ENCODE peak calls at places on chromosomes 6 and 20, in six cellular contexts. V is left cardiac atrium; E is RWPE2; O is body of pancreas; K is activated CD4-positive, alpha-beta T cell treated with anti-CD3 and anti-CD28 coated beads for 36 hours; Y is stimulated activated naive CD8-positive, alpha-beta T cell treated with anti-CD3 and anti-CD28 coated beads, Interleukin-15, Interleukin-2, amounts not matched to agents 100 U/mL and 50 U/mL, for 24 hours. M is an unnamed sample.

GRCh38 chr20:45100563-45101245 is at the start of gene KCNS1:
- ATAC-seq in O (peak), K (no peak), Y (no peak), V (peak), E (no peak), M (peak)

GRCh38 chr6:2351807-2352431 is 106.5 kb upstream of the GMDS start:
- ATAC-seq in Y (no peak), E (no peak), K (no peak), O (no peak), V (no peak), M (no peak)

GRCh38 chr20:32978009-32978335 is 26.3 kb downstream of the SUN5 start:
- ATAC-seq in O (no peak), K (no peak), Y (no peak), V (no peak), E (no peak), M (no peak)

GRCh38 chr6:152062476-152062875 is 255.0 kb downstream of the ESR1 start:
- ATAC-seq in K (no peak), V (no peak), Y (no peak), O (no peak), E (no peak), M (no peak)

GRCh38 chr6:155455766-155456165 is at the start of gene NOX3:
- ATAC-seq in E (no peak), K (no peak), Y (no peak), V (no peak), O (no peak), M (no peak)

GRCh38 chr6:11727995-11728961 is 50.3 kb downstream of the ADTRP start:
- ATAC-seq in K (peak), Y (peak), V (no peak), E (no peak), O (no peak), M (peak)

GRCh38 chr6:39224523-39225182 is 4.6 kb downstream of the KCNK5 start:
- ATAC-seq in K (no peak), E (no peak), O (no peak), Y (no peak), V (no peak), M (no peak)

GRCh38 chr6:50902260-50902659 is 83.6 kb downstream of the TFAP2B start:
- ATAC-seq in Y (no peak), E (no peak), K (no peak), O (no peak), V (no peak), M (no peak)

GRCh38 chr6:25452027-25452426 is 172.9 kb downstream of the CARMIL1 start:
- ATAC-seq in O (no peak), Y (no peak), E (no peak), V (peak), K (no peak), M (no peak)

GRCh38 chr6:148972481-148972880 is 225.7 kb downstream of the UST start:
- ATAC-seq in V (peak), K (peak), E (peak), Y (peak), O (peak), M (peak)

GRCh38 chr20:62743777-62744317 is 35.2 kb downstream of the NTSR1 start:
- ATAC-seq in E (no peak), V (no peak), O (no peak), Y (no peak), K (no peak), M (no peak)

GRCh38 chr6:159633196-159633595 is 59.8 kb downstream of the SOD2 start:
- ATAC-seq in E (peak), O (no peak), V (no peak), K (no peak), Y (no peak), M (no peak)

GRCh38 chr6:149963212-149963461 is 606 bp upstream of the ULBP1 start:
- ATAC-seq in E (no peak), K (peak), V (no peak), O (no peak), Y (peak), M (peak)

GRCh38 chr6:81380718-81381338 is 371.7 kb downstream of the TENT5A start:
- ATAC-seq in K (no peak), Y (no peak), O (no peak), V (no peak), E (no peak), M (no peak)

GRCh38 chr6:11552390-11552789 is 14.8 kb downstream of the TMEM170B start:
- ATAC-seq in K (no peak), V (no peak), O (no peak), Y (no peak), E (no peak), M (no peak)

GRCh38 chr20:36360429-36360828 is 54.3 kb downstream of the DLGAP4 start:
- ATAC-seq in V (no peak), O (no peak), E (no peak), Y (no peak), K (no peak), M (no peak)

GRCh38 chr6:32839356-32839755 is 817 bp upstream of the TAP2 start:
- ATAC-seq in E (no peak), Y (no peak), O (no peak), K (no peak), V (no peak), M (no peak)

GRCh38 chr20:57753332-57754164 is 43.7 kb upstream of the PMEPA1 start:
- ATAC-seq in E (no peak), V (no peak), O (no peak), K (no peak), Y (no peak), M (no peak)

GRCh38 chr6:17210683-17211082 is 70.5 kb upstream of the RBM24 start:
- ATAC-seq in O (no peak), K (no peak), E (no peak), Y (no peak), V (no peak), M (no peak)

GRCh38 chr6:44064089-44064947 is 62.9 kb downstream of the MRPL14 start:
- ATAC-seq in Y (peak), V (peak), K (peak), E (peak), O (peak), M (peak)

GRCh38 chr20:57210054-57210910 is 56.2 kb downstream of the BMP7 start:
- ATAC-seq in O (peak), E (no peak), K (no peak), V (no peak), Y (no peak), M (no peak)

GRCh38 chr6:63808576-63808975 is 173.0 kb downstream of the PHF3 start:
- ATAC-seq in Y (no peak), K (no peak), V (no peak), E (no peak), O (no peak), M (no peak)

GRCh38 chr6:158328952-158329351 is 16.7 kb downstream of the TULP4 start:
- ATAC-seq in V (no peak), E (no peak), O (peak), K (no peak), Y (no peak), M (no peak)

GRCh38 chr6:77264970-77265369 is 198.3 kb downstream of the HTR1B start:
- ATAC-seq in K (no peak), O (no peak), Y (no peak), V (no peak), E (no peak), M (no peak)

GRCh38 chr20:62047666-62048345 is 17.9 kb downstream of the TAF4 start:
- ATAC-seq in O (no peak), Y (no peak), E (peak), V (no peak), K (no peak), M (no peak)

M was measured in activated T-helper 17 cell treated with anti-CD3 and anti-CD28 coated beads, Interleukin-2, amount 50 U/mL, for 72 hours.